ENCODE peak calls at places on chromosomes 3 and 15, in eight cellular contexts. T is OCI-LY7, B is neural progenitor cell, E is GM23338, P is GM23248, K is HCT116, U is PC-3, W is hepatocyte. O is an unnamed sample.

GRCh38 chr15:73773428-73773827 is 20.3 kb upstream of the INSYN1 start:
- DNase-seq in T (no peak), B (no peak), E (no peak), P (no peak), K (no peak), U (no peak), W (no peak), O (no peak)

GRCh38 chr15:82165948-82166376 is 96.6 kb downstream of the EFL1 start:
- DNase-seq in T (no peak), B (no peak), E (no peak), P (no peak), K (no peak), U (no peak), W (no peak), O (no peak)

GRCh38 chr3:187315872-187316271 is 24.3 kb upstream of the MASP1 start:
- DNase-seq in T (no peak), B (no peak), E (no peak), P (peak), K (no peak), U (no peak), W (no peak), O (no peak)

GRCh38 chr3:33430571-33430970 is 9.6 kb downstream of the UBP1 start:
- DNase-seq in T (no peak), B (peak), E (peak), P (no peak), K (no peak), U (no peak), W (no peak), O (no peak)

GRCh38 chr15:89329329-89330084 is 5.1 kb downstream of the POLG start:
- DNase-seq in T (no peak), B (no peak), E (no peak), P (no peak), K (no peak), U (no peak), W (no peak), O (no peak)

GRCh38 chr3:149790265-149790664 is 2.1 kb downstream of the ANKUB1 start:
- DNase-seq in T (no peak), B (no peak), E (no peak), P (peak), K (no peak), U (peak), W (no peak), O (no peak)

GRCh38 chr3:45642731-45643152 is 46.5 kb upstream of the SACM1L start:
- DNase-seq in T (no peak), B (peak), E (peak), P (peak), K (no peak), U (no peak), W (no peak), O (no peak)

GRCh38 chr3:36906504-36907149 is 38.2 kb downstream of the TRANK1 start:
- DNase-seq in T (no peak), B (no peak), E (no peak), P (peak), K (no peak), U (no peak), W (no peak), O (no peak)

GRCh38 chr3:25856902-25857518 is 67.1 kb downstream of the OXSM start:
- DNase-seq in T (peak), B (peak), E (peak), P (peak), K (peak), U (peak), W (peak), O (peak)

GRCh38 chr3:152109038-152109437 is 159.7 kb upstream of the MBNL1 start:
- DNase-seq in T (no peak), B (no peak), E (peak), P (no peak), K (no peak), U (no peak), W (no peak), O (no peak)

GRCh38 chr3:135918600-135918999 is 46.9 kb upstream of the PPP2R3A start:
- DNase-seq in T (no peak), B (peak), E (peak), P (peak), K (peak), U (peak), W (peak), O (no peak)

GRCh38 chr3:66470285-66470684 is 30.5 kb downstream of the LRIG1 start:
- DNase-seq in T (no peak), B (no peak), E (no peak), P (no peak), K (no peak), U (no peak), W (no peak), O (no peak)

GRCh38 chr15:45794768-45795486 is 160.1 kb downstream of the SQOR start:
- DNase-seq in T (no peak), B (no peak), E (no peak), P (no peak), K (no peak), U (no peak), W (peak), O (no peak)

GRCh38 chr15:45785897-45786296 is 151.1 kb downstream of the SQOR start:
- DNase-seq in T (no peak), B (no peak), E (no peak), P (no peak), K (no peak), U (no peak), W (no peak), O (no peak)

GRCh38 chr15:45795487-45796069 is 160.7 kb downstream of the SQOR start:
- DNase-seq in T (peak), B (peak), E (peak), P (peak), K (peak), U (peak), W (peak), O (peak)

GRCh38 chr15:45794304-45794703 is 159.5 kb downstream of the SQOR start:
- DNase-seq in T (no peak), B (no peak), E (no peak), P (no peak), K (no peak), U (no peak), W (no peak), O (no peak)

GRCh38 chr15:45790325-45790943 is 155.6 kb downstream of the SQOR start:
- DNase-seq in T (peak), B (peak), E (peak), P (peak), K (peak), U (peak), W (peak), O (peak)
- TF ChIP-seq EZH2phosphoT487 in T (no peak), B (no peak), E (no peak), P (no peak), K (no peak), U (no peak), W (no peak), O (no peak)

DNA sequence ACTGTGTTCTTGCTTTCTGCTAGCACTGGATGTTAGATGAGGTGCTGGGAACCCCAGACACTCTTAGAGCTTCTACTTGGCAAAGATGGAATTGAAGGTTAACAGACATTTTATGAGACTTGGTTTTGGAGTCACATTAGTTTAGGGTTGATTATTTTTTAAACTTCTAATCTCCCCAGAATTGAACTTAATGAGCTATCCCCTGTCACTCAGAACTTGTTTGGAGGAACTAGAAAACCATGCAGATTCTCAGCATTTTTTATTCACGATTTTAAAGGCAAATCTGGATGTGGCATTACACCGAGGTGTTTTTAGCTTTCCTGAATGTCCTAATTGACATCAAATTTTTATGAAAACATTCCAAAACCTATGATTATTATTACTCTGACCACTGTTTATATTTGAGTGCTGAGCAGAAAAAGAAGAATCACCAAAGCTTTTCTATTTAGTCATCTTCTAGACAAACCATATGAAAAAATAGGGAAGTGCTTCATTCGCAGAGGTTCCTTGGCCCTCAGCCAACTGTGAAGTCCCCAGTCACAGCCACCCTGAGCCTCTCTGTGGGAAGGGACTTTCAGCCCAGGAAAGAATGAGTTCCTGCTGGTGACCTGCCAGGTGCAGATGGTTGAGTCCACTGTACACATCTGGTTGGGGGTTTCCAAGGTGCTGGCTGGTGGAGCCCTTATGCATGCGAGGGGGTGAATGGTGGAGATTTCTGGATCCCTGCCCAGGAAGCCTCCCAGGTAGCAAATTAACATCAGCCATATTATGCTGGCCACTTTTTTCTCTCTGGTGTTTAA is 196.0 kb upstream of the TOPAZ1 start:
- DNase-seq in T (peak), B (no peak), E (no peak), P (no peak), K (no peak), U (peak), W (peak), O (peak)
- TF ChIP-seq EZH2phosphoT487 in T (no peak), B (no peak), E (no peak), P (no peak), K (no peak), U (no peak), W (no peak), O (no peak)

DNA sequence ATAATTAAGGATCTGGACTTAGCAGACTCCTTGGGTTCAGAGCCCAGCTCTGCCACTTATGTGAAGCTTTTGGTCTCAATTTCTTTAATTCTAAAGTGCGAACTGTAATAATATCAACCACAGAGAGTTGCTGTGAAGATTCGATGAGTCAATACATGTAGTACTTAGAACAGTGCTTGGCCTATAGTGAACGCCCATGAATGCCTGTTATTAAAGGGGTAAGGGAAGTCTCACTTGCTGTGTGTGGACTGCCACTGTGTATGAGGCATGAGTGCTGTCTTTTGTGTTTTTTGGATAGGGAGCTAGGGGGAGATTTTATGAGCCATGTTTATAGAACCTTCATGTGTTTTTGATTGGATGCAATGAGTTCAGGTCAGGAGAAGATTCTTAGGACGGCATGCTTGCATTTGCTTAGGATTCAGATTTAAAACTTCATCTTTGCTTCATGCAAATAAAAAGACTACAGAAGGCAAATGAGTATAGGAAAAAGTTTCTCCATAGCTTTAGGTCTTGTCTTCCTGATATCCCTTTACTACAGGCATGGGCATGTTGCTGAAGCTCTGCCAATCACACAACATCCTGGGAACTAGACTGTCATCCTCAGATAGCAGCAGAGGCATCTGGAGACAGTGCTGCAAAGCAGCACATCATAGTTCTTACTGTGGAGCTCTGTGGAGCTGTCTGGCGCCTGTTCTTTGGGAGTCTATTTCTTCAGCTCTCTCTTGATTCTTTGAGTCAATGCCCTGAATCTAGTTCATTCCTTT is 50.0 kb downstream of the PLS1 start:
- DNase-seq in T (no peak), B (no peak), E (no peak), P (no peak), K (no peak), U (no peak), W (no peak), O (no peak)
- TF ChIP-seq EZH2phosphoT487 in T (no peak), B (no peak), E (no peak), P (no peak), K (no peak), U (no peak), W (no peak), O (no peak)

GRCh38 chr3:4985330-4986174 is 6.3 kb downstream of the BHLHE40 start:
- DNase-seq in T (no peak), B (peak), E (peak), P (peak), K (peak), U (peak), W (peak), O (no peak)

GRCh38 chr3:4982773-4983738 is 3.8 kb downstream of the BHLHE40 start:
- DNase-seq in T (no peak), B (no peak), E (no peak), P (peak), K (no peak), U (no peak), W (no peak), O (no peak)

GRCh38 chr3:4981688-4982494 is 2.7 kb downstream of the BHLHE40 start:
- DNase-seq in T (no peak), B (no peak), E (peak), P (peak), K (no peak), U (peak), W (peak), O (no peak)

GRCh38 chr3:4984511-4984864 is 5.3 kb downstream of the BHLHE40 start:
- DNase-seq in T (no peak), B (no peak), E (no peak), P (peak), K (no peak), U (no peak), W (no peak), O (no peak)

DNA sequence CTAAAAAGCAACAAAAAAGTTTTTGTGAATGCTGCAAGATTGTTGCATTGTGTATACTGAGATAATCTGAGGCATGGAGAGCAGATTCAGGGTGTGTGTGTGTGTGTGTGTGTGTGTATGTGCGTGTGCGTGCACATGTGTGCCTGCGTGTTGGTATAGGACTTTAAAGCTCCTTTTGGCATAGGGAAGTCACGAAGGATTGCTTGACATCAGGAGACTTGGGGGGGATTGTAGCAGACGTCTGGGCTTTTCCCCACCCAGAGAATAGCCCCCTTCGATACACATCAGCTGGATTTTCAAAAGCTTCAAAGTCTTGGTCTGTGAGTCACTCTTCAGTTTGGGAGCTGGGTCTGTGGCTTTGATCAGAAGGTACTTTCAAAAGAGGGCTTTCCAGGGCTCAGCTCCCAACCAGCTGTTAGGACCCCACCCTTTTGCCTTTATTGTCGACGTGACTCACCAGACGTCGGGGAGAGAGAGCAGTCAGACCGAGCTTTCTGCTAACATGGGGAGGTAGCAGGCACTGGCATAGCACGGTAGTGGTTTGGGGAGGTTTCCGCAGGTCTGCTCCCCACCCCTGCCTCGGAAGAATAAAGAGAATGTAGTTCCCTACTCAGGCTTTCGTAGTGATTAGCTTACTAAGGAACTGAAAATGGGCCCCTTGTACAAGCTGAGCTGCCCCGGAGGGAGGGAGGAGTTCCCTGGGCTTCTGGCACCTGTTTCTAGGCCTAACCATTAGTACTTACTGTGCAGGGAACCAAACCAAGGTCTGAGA is 4.7 kb downstream of the BHLHE40 start:
- DNase-seq in T (peak), B (peak), E (no peak), P (peak), K (peak), U (peak), W (peak), O (peak)
- TF ChIP-seq EZH2phosphoT487 in T (no peak), B (no peak), E (no peak), P (no peak), K (no peak), U (no peak), W (no peak), O (no peak)

DNA sequence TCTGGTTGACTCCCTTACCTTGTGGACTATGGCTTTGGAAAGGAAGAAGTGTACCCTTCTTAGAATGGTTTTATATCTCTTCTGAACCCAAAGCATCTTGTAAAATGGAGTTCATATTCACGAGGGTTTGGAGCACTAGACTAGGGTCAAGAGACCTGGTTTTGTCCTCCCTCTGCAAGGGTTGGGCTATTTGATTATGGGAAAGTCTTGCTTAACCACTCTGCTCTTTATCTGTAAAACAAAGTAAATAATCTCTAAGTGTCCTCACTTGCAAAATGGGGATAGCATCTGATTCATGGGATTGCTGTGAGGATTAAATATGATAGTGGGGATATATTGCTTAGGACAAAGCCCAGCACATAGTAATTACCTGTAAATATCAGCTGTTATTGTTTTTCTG is 17.9 kb upstream of the SLC2A2 start:
- DNase-seq in T (no peak), B (no peak), E (no peak), P (no peak), K (no peak), U (no peak), W (no peak), O (no peak)
- TF ChIP-seq EZH2phosphoT487 in T (no peak), B (no peak), E (no peak), P (no peak), K (no peak), U (no peak), W (no peak), O (no peak)

GRCh38 chr15:75646944-75647364 is 758 bp upstream of the SNX33 start:
- DNase-seq in T (no peak), B (peak), E (peak), P (no peak), K (no peak), U (peak), W (peak), O (no peak)
- TF ChIP-seq EZH2phosphoT487 in T (no peak), B (no peak), E (no peak), P (no peak), K (no peak), U (no peak), W (no peak), O (no peak)

GRCh38 chr15:71458089-71458660 is 342.9 kb downstream of the THSD4 start:
- DNase-seq in T (no peak), B (no peak), E (no peak), P (no peak), K (no peak), U (no peak), W (no peak), O (no peak)
- TF ChIP-seq EZH2phosphoT487 in T (no peak), B (no peak), E (no peak), P (no peak), K (no peak), U (no peak), W (no peak), O (no peak)

GRCh38 chr15:66131831-66132230 is 121.7 kb downstream of the MEGF11 start:
- DNase-seq in T (no peak), B (no peak), E (no peak), P (no peak), K (no peak), U (no peak), W (no peak), O (no peak)
- TF ChIP-seq EZH2phosphoT487 in T (no peak), B (no peak), E (no peak), P (no peak), K (no peak), U (no peak), W (no peak), O (no peak)